ENCODE peak calls at places on chromosome 10, in four cellular contexts. C is GM12878, Z is HepG2, F is K562. N is an unnamed sample.

GRCh38 chr10:126738001-126738400 is 67.5 kb upstream of the C10orf90 start:
- DNase-seq in C (no peak), Z (no peak), F (no peak), N (no peak)

GRCh38 chr10:63504145-63504881 is 16.9 kb upstream of the REEP3 start:
- DNase-seq in C (no peak), Z (no peak), F (no peak), N (no peak)

GRCh38 chr10:49310460-49310859 is 11.5 kb downstream of the C10orf71 start:
- DNase-seq in C (no peak), Z (no peak), F (no peak), N (no peak)

GRCh38 chr10:21265622-21266021 is 259.9 kb downstream of the SKIDA1 start:
- DNase-seq in C (no peak), Z (peak; percentile 28), F (no peak), N (no peak)

GRCh38 chr10:110209926-110210662 is 2.7 kb downstream of the MXI1 start:
- DNase-seq in C (no peak), Z (no peak), F (peak; percentile 43), N (peak; percentile 43)

GRCh38 chr10:88493676-88494483 is 89.2 kb downstream of the RNLS start:
- DNase-seq in C (no peak), Z (no peak), F (no peak), N (no peak)

GRCh38 chr10:44030132-44030531 is 354.8 kb downstream of the CXCL12 start:
- DNase-seq in C (no peak), Z (no peak), F (no peak), N (no peak)

GRCh38 chr10:25061711-25062455 is 45.5 kb downstream of the THNSL1 start:
- DNase-seq in C (no peak), Z (no peak), F (peak; percentile 30), N (no peak)

GRCh38 chr10:79264942-79265341 is 82.3 kb upstream of the PPIF start:
- DNase-seq in C (no peak), Z (no peak), F (no peak), N (no peak)

GRCh38 chr10:110016037-110016436 is 8.3 kb downstream of the ADD3 start:
- DNase-seq in C (no peak), Z (peak; percentile 44), F (no peak), N (no peak)

GRCh38 chr10:127135844-127136577 is 60.4 kb downstream of the INSYN2A start:
- DNase-seq in C (no peak), Z (no peak), F (no peak), N (no peak)

GRCh38 chr10:97574374-97575100 is 2.0 kb downstream of the ANKRD2 start:
- DNase-seq in C (no peak), Z (peak; percentile 74), F (no peak), N (no peak)

GRCh38 chr10:34743804-34744203 is 71.3 kb downstream of the PARD3 start:
- DNase-seq in C (no peak), Z (no peak), F (no peak), N (no peak)

GRCh38 chr10:5447071-5447470 is 34.7 kb downstream of the NET1 start:
- DNase-seq in C (no peak), Z (no peak), F (no peak), N (no peak)

GRCh38 chr10:119341236-119342016 is 134.1 kb downstream of the GRK5 start:
- DNase-seq in C (no peak), Z (peak; percentile 72), F (peak; percentile 22), N (no peak)

GRCh38 chr10:44706745-44707144 is 204.4 kb upstream of the TMEM72 start:
- DNase-seq in C (no peak), Z (no peak), F (no peak), N (no peak)

GRCh38 chr10:17005621-17006566 is 123.7 kb downstream of the CUBN start:
- DNase-seq in C (no peak), Z (no peak), F (no peak), N (no peak)

GRCh38 chr10:81065474-81065873 is 527.8 kb downstream of the SH2D4B start:
- DNase-seq in C (no peak), Z (no peak), F (no peak), N (no peak)

GRCh38 chr10:3198900-3199299 is 26.3 kb upstream of the PITRM1 start:
- DNase-seq in C (no peak), Z (no peak), F (no peak), N (no peak)

GRCh38 chr10:34721201-34721840 is 93.8 kb downstream of the PARD3 start:
- DNase-seq in C (no peak), Z (no peak), F (no peak), N (no peak)

GRCh38 chr10:28479366-28479765 is 53.6 kb upstream of the WAC start:
- DNase-seq in C (no peak), Z (no peak), F (peak; percentile 24), N (no peak)

GRCh38 chr10:26960308-26960707 is 99.5 kb upstream of the ABI1 start:
- DNase-seq in C (no peak), Z (no peak), F (no peak), N (no peak)

GRCh38 chr10:114024876-114025609 is 18.6 kb upstream of the ADRB1 start:
- DNase-seq in C (peak; percentile 86), Z (no peak), F (no peak), N (no peak)

GRCh38 chr10:109474817-109475216 is 448.5 kb downstream of the XPNPEP1 start:
- DNase-seq in C (no peak), Z (no peak), F (no peak), N (no peak)

GRCh38 chr10:100506596-100507356 is 12.9 kb downstream of the SEC31B start:
- DNase-seq in C (no peak), Z (no peak), F (no peak), N (no peak)

GRCh38 chr10:86918022-86918471 is 39.4 kb downstream of the MMRN2 start:
- DNase-seq in C (no peak), Z (no peak), F (no peak), N (no peak)

GRCh38 chr10:35875281-35875680 is 233.2 kb upstream of the FZD8 start:
- DNase-seq in C (no peak), Z (no peak), F (no peak), N (no peak)

GRCh38 chr10:132942101-132942739 is at the start of gene CFAP46:
- DNase-seq in C (no peak), Z (no peak), F (no peak), N (no peak)

GRCh38 chr10:89537361-89537760 is 2.0 kb upstream of the SLC16A12 start:
- DNase-seq in C (no peak), Z (no peak), F (no peak), N (no peak)

GRCh38 chr10:99658622-99659030 is 683 bp upstream of the ENTPD7 start:
- DNase-seq in C (no peak), Z (peak; percentile 39), F (peak; percentile 23), N (no peak)

GRCh38 chr10:21732067-21732772 is 198.2 kb downstream of the MLLT10 start:
- DNase-seq in C (no peak), Z (peak; percentile 50), F (peak; percentile 62), N (peak; percentile 77)

GRCh38 chr10:3068968-3069737 is 1.8 kb downstream of the PFKP start:
- DNase-seq in C (no peak), Z (no peak), F (peak; percentile 66), N (no peak)

GRCh38 chr10:32958085-32958991 is at the start of gene ITGB1:
- DNase-seq in C (no peak), Z (peak; percentile 86), F (peak; percentile 90), N (peak; percentile 76)
- TF ChIP-seq FOXK2 in C (no peak), Z (no peak), F (no peak), N (no peak)

DNA sequence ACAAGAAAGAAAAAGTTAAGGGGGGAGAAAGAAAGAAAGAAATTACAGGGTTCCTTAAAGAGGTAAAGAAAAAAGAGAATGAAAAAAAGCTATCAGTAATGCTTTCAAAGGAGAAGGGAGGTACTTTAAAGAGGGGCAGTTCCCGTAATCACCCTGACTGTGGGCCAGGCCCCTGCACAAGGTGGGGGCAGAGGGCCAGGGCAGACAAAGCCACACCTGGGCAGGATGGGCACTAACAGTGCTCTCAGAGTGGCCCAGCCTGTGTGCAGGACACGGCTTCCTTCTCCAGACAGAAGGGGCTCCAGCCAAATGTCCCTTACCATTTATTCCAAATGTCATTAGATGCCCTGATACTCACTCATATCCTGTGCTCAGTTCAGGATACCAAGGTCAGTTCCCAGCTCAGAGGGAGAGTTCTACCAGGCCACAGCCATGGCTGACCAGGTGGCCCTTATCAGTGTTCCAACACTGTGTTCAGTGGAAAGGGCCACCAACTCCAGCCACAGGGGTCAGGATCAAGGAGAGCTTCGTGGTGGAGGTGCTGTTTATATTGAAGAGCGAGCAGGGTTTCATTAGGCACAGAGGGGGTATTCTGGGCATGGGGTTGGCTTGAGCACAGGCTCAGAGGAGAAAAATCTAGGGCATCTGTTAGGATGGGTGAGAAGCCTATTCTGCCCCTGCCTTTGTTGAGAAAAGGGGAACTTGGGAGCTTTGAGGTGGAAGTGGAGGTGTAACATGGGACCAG is 29.9 kb downstream of the DPCD start:
- DNase-seq in C (no peak), Z (no peak), F (no peak), N (no peak)
- TF ChIP-seq BHLHE40 in C (no peak), Z (no peak), F (no peak), N (no peak)

DNA sequence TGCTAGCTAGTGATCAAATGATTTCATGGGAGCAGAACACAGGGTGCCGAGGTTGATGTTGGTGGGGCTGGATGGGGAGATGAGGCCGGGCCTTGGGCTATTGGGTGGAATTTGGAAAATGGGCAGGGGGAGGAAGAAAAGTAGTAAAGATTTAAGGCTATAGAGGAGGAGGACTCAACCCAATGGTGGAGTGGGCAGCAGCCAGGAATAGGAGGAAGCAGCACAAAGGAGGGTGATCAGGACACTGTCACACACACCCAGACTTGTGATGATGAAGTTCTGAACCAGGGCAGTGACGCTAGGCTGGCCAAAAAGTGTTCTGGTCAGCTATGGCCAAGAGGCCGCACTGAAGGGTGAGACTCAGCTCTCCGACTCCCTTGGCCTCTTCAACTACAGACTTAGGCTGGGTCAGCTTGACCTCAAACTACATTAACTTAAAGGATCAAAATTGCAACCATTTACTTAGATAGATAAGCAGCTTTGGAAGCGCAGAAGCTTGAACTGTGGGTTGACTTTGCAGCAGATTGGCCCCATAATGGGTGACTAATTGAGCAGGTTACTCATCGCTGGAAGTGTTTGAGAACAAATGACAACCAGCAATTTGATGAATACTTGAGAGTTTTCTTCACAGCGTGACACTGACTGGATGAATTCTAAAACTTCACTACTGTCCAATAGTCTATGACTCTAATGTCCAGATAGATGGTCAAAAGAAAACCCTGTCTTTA is 29.4 kb upstream of the GPR26 start:
- DNase-seq in C (no peak), Z (no peak), F (no peak), N (no peak)
- TF ChIP-seq FOXK2 in C (no peak), Z (no peak), F (no peak), N (no peak)

GRCh38 chr10:74991435-74991834 is 120.0 kb upstream of the SAMD8 start:
- DNase-seq in C (no peak), Z (peak; percentile 60), F (peak; percentile 53), N (peak; percentile 67)
- TF ChIP-seq BHLHE40 in C (no peak), Z (no peak), F (no peak), N (no peak)

N was measured in HEK293T.